ENCODE peak calls at places on chromosomes 3 and 15, in ten cellular contexts. R is activated CD4-positive, alpha-beta T cell treated with anti-CD3 and anti-CD28 coated beads, Interleukin-2, amount 50 U/mL, for 4 hours; X is HTR-8/SVneo; T is glomerular endothelial cell; D is glutamatergic neuron; L is T-helper 2 cell; S is HAP-1; Y is IMR-90; F is activated T-cell treated with anti-CD3 and anti-CD28 coated beads for 1 hour; O is HepG2. V is an unnamed sample.

GRCh38 chr15:90968434-90968833 is 13.8 kb downstream of the RCCD1 start:
- DNase-seq in X (no peak), D (no peak), F (no peak), T (no peak), L (no peak), Y (no peak), O (no peak), R (no peak), S (no peak), V (no peak)

GRCh38 chr3:38404286-38404685 is 49.4 kb upstream of the ACVR2B start:
- DNase-seq in F (no peak), S (no peak), O (no peak), R (no peak), X (no peak), D (no peak), T (no peak), Y (peak; percentile 53), L (no peak), V (no peak)

GRCh38 chr15:70538278-70538677 is 225.1 kb downstream of the UACA start:
- DNase-seq in O (peak; percentile 18), R (no peak), D (no peak), Y (no peak), F (no peak), T (no peak), S (no peak), X (peak; percentile 54), L (no peak), V (no peak)

GRCh38 chr3:11077466-11077865 is 76.8 kb upstream of the HRH1 start:
- DNase-seq in O (no peak), S (no peak), R (no peak), D (no peak), L (no peak), F (no peak), Y (peak; percentile 75), X (no peak), T (no peak), V (no peak)

GRCh38 chr3:64300790-64301423 is 75.6 kb upstream of the PRICKLE2 start:
- DNase-seq in O (no peak), D (no peak), R (no peak), L (no peak), S (no peak), F (no peak), T (no peak), Y (peak; percentile 82), X (no peak), V (no peak)

GRCh38 chr3:69411331-69411730 is 25.4 kb upstream of the FRMD4B start:
- DNase-seq in T (peak; percentile 51), F (no peak), D (no peak), O (no peak), S (no peak), Y (peak; percentile 14), X (peak; percentile 39), L (no peak), R (no peak), V (no peak)

GRCh38 chr3:112074616-112075497 is 11.3 kb upstream of the C3orf52 start:
- DNase-seq in Y (peak; percentile 97), T (peak; percentile 67), O (peak; percentile 82), S (no peak), R (peak; percentile 6), L (no peak), F (no peak), D (no peak), X (peak; percentile 76), V (no peak)

GRCh38 chr3:136070953-136071949 is 105.7 kb downstream of the PPP2R3A start:
- DNase-seq in Y (peak; percentile 27), O (no peak), X (peak; percentile 24), D (no peak), R (no peak), T (no peak), F (no peak), S (peak; percentile 19), L (no peak), V (peak; percentile 47)

GRCh38 chr3:64928683-64929082 is 240.9 kb upstream of the ADAMTS9 start:
- DNase-seq in L (no peak), D (no peak), R (no peak), O (no peak), S (no peak), Y (no peak), F (no peak), T (no peak), X (no peak), V (no peak)